ENCODE peak calls at places on chromosomes 6 and 20, in four cellular contexts. E is IMR-90, Q is mesendoderm, I is H1. S is an unnamed sample. For H3K4me1, the result is how much of the 10 kb centered on the place peaks cover.

GRCh38 chr6:25384234-25384633 is 105.1 kb downstream of the CARMIL1 start:
- DNase-seq in E (no peak), Q (no peak), I (no peak), S (no peak)

GRCh38 chr6:109103942-109104341 is 8.6 kb downstream of the CEP57L1 start:
- DNase-seq in E (no peak), Q (no peak), I (no peak), S (no peak)

GRCh38 chr20:4869290-4870193 is 131.8 kb downstream of the SLC23A2 start:
- DNase-seq in E (peak), Q (no peak), I (no peak), S (no peak)

GRCh38 chr20:3250091-3250504 is 11.1 kb upstream of the SLC4A11 start:
- DNase-seq in E (no peak), Q (peak), I (peak), S (peak)

GRCh38 chr6:89360415-89360999 is 8.0 kb upstream of the UBE2J1 start:
- DNase-seq in E (peak), Q (no peak), I (no peak), S (no peak)

GRCh38 chr6:139091859-139092258 is 43.0 kb upstream of the HECA start:
- DNase-seq in E (no peak), Q (no peak), I (no peak), S (no peak)

GRCh38 chr6:133265066-133265465 is 23.9 kb downstream of the EYA4 start:
- DNase-seq in E (no peak), Q (no peak), I (no peak), S (no peak)

GRCh38 chr6:501891-502601 is 110.5 kb downstream of the IRF4 start:
- DNase-seq in E (no peak), Q (peak), I (no peak), S (no peak)

GRCh38 chr6:34571388-34571787 is 15.3 kb upstream of the SPDEF start:
- DNase-seq in E (no peak), Q (no peak), I (no peak), S (no peak)

GRCh38 chr6:117463762-117464665 is 18.5 kb upstream of the DCBLD1 start:
- DNase-seq in E (peak), Q (no peak), I (no peak), S (no peak)

GRCh38 chr6:70385931-70386330 is 27.4 kb upstream of the FAM135A start:
- DNase-seq in E (no peak), Q (no peak), I (no peak), S (no peak)

GRCh38 chr6:150182460-150183078 is 39.7 kb downstream of the PPP1R14C start:
- DNase-seq in E (no peak), Q (no peak), I (no peak), S (no peak)
- H4K5ac ChIP-seq in E (no peak), Q (peak), I (no peak), S (no peak)

GRCh38 chr6:4930025-4930692 is 73.7 kb downstream of the RPP40 start:
- DNase-seq in E (no peak), Q (no peak), I (peak), S (no peak)
- H3K4me1 ChIP-seq in E (under half), Q (under half), I (under half), S (under half)

GRCh38 chr6:40914005-40914404 is 125.0 kb downstream of the UNC5CL start:
- DNase-seq in E (no peak), Q (no peak), I (no peak), S (no peak)

GRCh38 chr6:40917603-40918002 is 121.4 kb downstream of the UNC5CL start:
- DNase-seq in E (no peak), Q (no peak), I (no peak), S (no peak)

GRCh38 chr6:40915165-40915564 is 123.9 kb downstream of the UNC5CL start:
- DNase-seq in E (no peak), Q (no peak), I (no peak), S (no peak)

GRCh38 chr6:40918035-40918651 is 120.9 kb downstream of the UNC5CL start:
- DNase-seq in E (no peak), Q (no peak), I (no peak), S (peak)

DNA sequence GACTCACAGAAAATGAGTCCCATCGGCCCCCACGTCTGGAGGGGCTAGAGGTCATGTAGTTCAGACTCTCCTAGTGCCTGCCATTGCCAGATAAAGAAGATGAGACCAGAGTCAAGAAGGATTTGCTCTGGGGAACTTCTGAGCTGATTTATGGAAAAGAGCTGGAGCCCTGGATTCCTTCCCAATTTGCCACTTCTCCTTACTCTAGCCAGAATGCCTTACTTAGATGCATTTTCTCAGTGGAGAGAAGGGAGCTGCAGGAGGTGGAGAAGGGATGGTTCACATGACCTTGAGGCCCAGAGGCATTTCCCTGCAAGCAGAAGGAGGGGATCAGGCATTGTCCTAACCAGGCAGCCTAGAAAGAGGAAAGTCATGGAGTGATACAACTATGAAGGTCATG is 122.2 kb downstream of the UNC5CL start:
- DNase-seq in E (no peak), Q (no peak), I (no peak), S (no peak)
- H4K5ac ChIP-seq in E (no peak), Q (no peak), I (no peak), S (no peak)

DNA sequence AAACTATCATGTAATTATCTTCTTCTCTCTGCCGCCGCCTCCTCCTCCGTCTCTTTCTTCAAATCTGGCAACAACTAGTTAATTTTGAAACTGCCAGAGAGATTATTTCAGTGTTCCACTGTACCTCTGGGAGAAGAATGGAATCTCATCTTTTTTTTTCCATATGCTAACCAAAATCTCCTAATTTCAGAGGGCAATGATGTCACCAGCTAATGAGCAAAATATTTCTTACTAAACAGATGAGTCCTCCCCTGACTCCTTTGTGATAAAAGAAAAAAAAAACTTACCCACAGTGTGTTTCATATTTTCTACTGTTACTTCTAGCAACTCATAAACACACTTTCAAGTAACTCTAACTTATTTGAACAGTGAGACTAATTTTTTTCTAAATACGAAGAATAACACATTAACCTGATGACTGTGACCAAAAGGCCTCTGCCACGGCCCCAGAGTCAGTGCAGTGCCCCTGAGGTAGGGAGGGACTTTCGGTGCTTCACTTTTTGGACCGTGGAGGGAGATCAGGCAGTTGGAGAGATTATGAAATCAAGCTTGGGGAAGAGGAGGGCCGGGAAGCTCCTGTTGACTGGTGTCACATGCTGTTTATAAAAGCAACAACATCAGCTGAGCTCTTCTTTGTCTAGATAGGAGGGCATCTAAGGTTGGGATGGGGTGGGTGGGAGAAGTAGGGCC is 159.6 kb downstream of the SASH1 start:
- DNase-seq in E (peak), Q (no peak), I (no peak), S (no peak)
- H3K4me1 ChIP-seq in E (under half), Q (under half), I (under half), S (under half)

S was measured in H9.